ENCODE peak calls at places on chromosomes 16 and 17, in eight cellular contexts. One of them, this sample, is unnamed.

GRCh38 chr16:63655846-63656245 is 1466.0 kb downstream of the CDH11 start:
- DNase-seq in activated CD4-positive, CD25-positive, alpha-beta regulatory T cell: no peak
- DNase-seq in lung: no peak
- DNase-seq in islet precursor cell: no peak
- DNase-seq in GM13977: no peak
- DNase-seq in GOT3: no peak
- DNase-seq in GM19239: no peak
- DNase-seq in H54: no peak
- DNase-seq in this sample: no peak

GRCh38 chr16:82133798-82134197 is 36.2 kb downstream of the MPHOSPH6 start:
- DNase-seq in activated CD4-positive, CD25-positive, alpha-beta regulatory T cell: no peak
- DNase-seq in lung: no peak
- DNase-seq in islet precursor cell: no peak
- DNase-seq in GM13977: no peak
- DNase-seq in GOT3: no peak
- DNase-seq in GM19239: no peak
- DNase-seq in H54: no peak
- DNase-seq in this sample: no peak

GRCh38 chr17:63955791-63956190 is 16.9 kb downstream of the SCN4A start:
- DNase-seq in activated CD4-positive, CD25-positive, alpha-beta regulatory T cell: no peak
- DNase-seq in lung: no peak
- DNase-seq in islet precursor cell: no peak
- DNase-seq in GM13977: no peak
- DNase-seq in GOT3: no peak
- DNase-seq in GM19239: no peak
- DNase-seq in H54: no peak
- DNase-seq in this sample: no peak

GRCh38 chr16:62939687-62940086 is 903.4 kb upstream of the CDH8 start:
- DNase-seq in activated CD4-positive, CD25-positive, alpha-beta regulatory T cell: no peak
- DNase-seq in lung: no peak
- DNase-seq in islet precursor cell: no peak
- DNase-seq in GM13977: no peak
- DNase-seq in GOT3: no peak
- DNase-seq in GM19239: no peak
- DNase-seq in H54: no peak
- DNase-seq in this sample: no peak

GRCh38 chr17:40779181-40779909 is 3.0 kb downstream of the KRT27 start:
- DNase-seq in activated CD4-positive, CD25-positive, alpha-beta regulatory T cell: no peak
- DNase-seq in lung: peak; percentile 70
- DNase-seq in islet precursor cell: no peak
- DNase-seq in GM13977: no peak
- DNase-seq in GOT3: no peak
- DNase-seq in GM19239: no peak
- DNase-seq in H54: no peak
- DNase-seq in this sample: no peak

GRCh38 chr17:66654341-66654740 is 180.6 kb upstream of the CACNG5 start:
- DNase-seq in activated CD4-positive, CD25-positive, alpha-beta regulatory T cell: no peak
- DNase-seq in lung: no peak
- DNase-seq in islet precursor cell: no peak
- DNase-seq in GM13977: no peak
- DNase-seq in GOT3: no peak
- DNase-seq in GM19239: no peak
- DNase-seq in H54: no peak
- DNase-seq in this sample: peak; percentile 34

GRCh38 chr16:8818499-8819270 is 21.0 kb downstream of the PMM2 start:
- DNase-seq in activated CD4-positive, CD25-positive, alpha-beta regulatory T cell: no peak
- DNase-seq in lung: no peak
- DNase-seq in islet precursor cell: no peak
- DNase-seq in GM13977: peak; percentile 67
- DNase-seq in GOT3: no peak
- DNase-seq in GM19239: no peak
- DNase-seq in H54: no peak
- DNase-seq in this sample: no peak

GRCh38 chr17:80652751-80653330 is 108.2 kb downstream of the RPTOR start:
- DNase-seq in activated CD4-positive, CD25-positive, alpha-beta regulatory T cell: no peak
- DNase-seq in lung: no peak
- DNase-seq in islet precursor cell: no peak
- DNase-seq in GM13977: no peak
- DNase-seq in GOT3: no peak
- DNase-seq in GM19239: no peak
- DNase-seq in H54: no peak
- DNase-seq in this sample: no peak

GRCh38 chr16:55615071-55615470 is 40.7 kb upstream of the SLC6A2 start:
- DNase-seq in activated CD4-positive, CD25-positive, alpha-beta regulatory T cell: no peak
- DNase-seq in lung: no peak
- DNase-seq in islet precursor cell: no peak
- DNase-seq in GM13977: no peak
- DNase-seq in GOT3: no peak
- DNase-seq in GM19239: no peak
- DNase-seq in H54: no peak
- DNase-seq in this sample: no peak

GRCh38 chr17:57009737-57010445 is 32.0 kb downstream of the SCPEP1 start:
- DNase-seq in activated CD4-positive, CD25-positive, alpha-beta regulatory T cell: peak; percentile 5
- DNase-seq in lung: peak; percentile 51
- DNase-seq in islet precursor cell: peak; percentile 84
- DNase-seq in GM13977: peak; percentile 67
- DNase-seq in GOT3: peak; percentile 2
- DNase-seq in GM19239: peak; percentile 50
- DNase-seq in H54: peak; percentile 65
- DNase-seq in this sample: peak; percentile 51

GRCh38 chr17:4599505-4600281 is 15.4 kb downstream of the SMTNL2 start:
- DNase-seq in activated CD4-positive, CD25-positive, alpha-beta regulatory T cell: no peak
- DNase-seq in lung: peak; percentile 50
- DNase-seq in islet precursor cell: peak; percentile 100
- DNase-seq in GM13977: no peak
- DNase-seq in GOT3: no peak
- DNase-seq in GM19239: no peak
- DNase-seq in H54: no peak
- DNase-seq in this sample: peak; percentile 23

GRCh38 chr17:80599546-80600305 is 55.1 kb downstream of the RPTOR start:
- DNase-seq in activated CD4-positive, CD25-positive, alpha-beta regulatory T cell: no peak
- DNase-seq in lung: no peak
- DNase-seq in islet precursor cell: peak; percentile 69
- DNase-seq in GM13977: no peak
- DNase-seq in GOT3: no peak
- DNase-seq in GM19239: no peak
- DNase-seq in H54: no peak
- DNase-seq in this sample: peak; percentile 60

GRCh38 chr17:77011173-77012011 is 129.4 kb upstream of the SEC14L1 start:
- DNase-seq in activated CD4-positive, CD25-positive, alpha-beta regulatory T cell: no peak
- DNase-seq in lung: no peak
- DNase-seq in islet precursor cell: no peak
- DNase-seq in GM13977: no peak
- DNase-seq in GOT3: no peak
- DNase-seq in GM19239: no peak
- DNase-seq in H54: no peak
- DNase-seq in this sample: peak; percentile 35

GRCh38 chr17:34987232-34987631 is 6.9 kb downstream of the LIG3 start:
- DNase-seq in activated CD4-positive, CD25-positive, alpha-beta regulatory T cell: no peak
- DNase-seq in lung: no peak
- DNase-seq in islet precursor cell: no peak
- DNase-seq in GM13977: no peak
- DNase-seq in GOT3: no peak
- DNase-seq in GM19239: no peak
- DNase-seq in H54: no peak
- DNase-seq in this sample: no peak

GRCh38 chr17:42541041-42541833 is 5.2 kb downstream of the NAGLU start:
- DNase-seq in activated CD4-positive, CD25-positive, alpha-beta regulatory T cell: no peak
- DNase-seq in lung: no peak
- DNase-seq in islet precursor cell: peak; percentile 91
- DNase-seq in GM13977: no peak
- DNase-seq in GOT3: no peak
- DNase-seq in GM19239: no peak
- DNase-seq in H54: no peak
- DNase-seq in this sample: no peak

GRCh38 chr17:66893382-66893781 is 58.5 kb downstream of the CACNG5 start:
- DNase-seq in activated CD4-positive, CD25-positive, alpha-beta regulatory T cell: no peak
- DNase-seq in lung: no peak
- DNase-seq in islet precursor cell: no peak
- DNase-seq in GM13977: no peak
- DNase-seq in GOT3: no peak
- DNase-seq in GM19239: no peak
- DNase-seq in H54: no peak
- DNase-seq in this sample: no peak

GRCh38 chr17:30832438-30832790 is 648 bp downstream of the ATAD5 start:
- DNase-seq in activated CD4-positive, CD25-positive, alpha-beta regulatory T cell: no peak
- DNase-seq in lung: no peak
- DNase-seq in islet precursor cell: no peak
- DNase-seq in GM13977: no peak
- DNase-seq in GOT3: no peak
- DNase-seq in GM19239: no peak
- DNase-seq in H54: no peak
- DNase-seq in this sample: no peak

GRCh38 chr17:5405400-5405799 is 14.1 kb downstream of the NUP88 start:
- DNase-seq in activated CD4-positive, CD25-positive, alpha-beta regulatory T cell: no peak
- DNase-seq in lung: no peak
- DNase-seq in islet precursor cell: no peak
- DNase-seq in GM13977: no peak
- DNase-seq in GOT3: no peak
- DNase-seq in GM19239: no peak
- DNase-seq in H54: no peak
- DNase-seq in this sample: no peak